ENCODE peak calls at places on chromosomes 6 and 20, in six cellular contexts. S, W, A, Z, K and U are unnamed samples.

GRCh38 chr20:64145458-64146300 is 18.6 kb upstream of the MYT1 start:
- DNase-seq in S (no peak), W (no peak), A (no peak), Z (peak; percentile 49), K (no peak), U (peak; percentile 66)

GRCh38 chr6:34414999-34415858 is 10.6 kb downstream of the RPS10 start:
- DNase-seq in S (no peak), W (peak; percentile 47), A (peak; percentile 65), Z (peak; percentile 50), K (no peak), U (no peak)

GRCh38 chr6:163355471-163355991 is 59.0 kb upstream of the QKI start:
- DNase-seq in S (no peak), W (peak; percentile 36), A (peak; percentile 67), Z (no peak), K (no peak), U (no peak)

GRCh38 chr20:62305149-62305764 is 2.5 kb downstream of the ADRM1 start:
- DNase-seq in S (peak; percentile 42), W (no peak), A (no peak), Z (peak; percentile 27), K (no peak), U (no peak)

GRCh38 chr6:153140299-153140698 is 9.2 kb upstream of the RGS17 start:
- DNase-seq in S (no peak), W (peak; percentile 75), A (no peak), Z (no peak), K (no peak), U (no peak)

GRCh38 chr6:16496982-16497823 is 258.8 kb downstream of the GMPR start:
- DNase-seq in S (no peak), W (no peak), A (peak; percentile 52), Z (no peak), K (no peak), U (no peak)

GRCh38 chr20:53810661-53811355 is 217.2 kb upstream of the ZNF217 start:
- DNase-seq in S (no peak), W (no peak), A (no peak), Z (no peak), K (no peak), U (no peak)

GRCh38 chr6:108838101-108838717 is 10.0 kb upstream of the ARMC2 start:
- DNase-seq in S (no peak), W (no peak), A (peak; percentile 6), Z (no peak), K (no peak), U (peak; percentile 76)

GRCh38 chr6:52612336-52613096 is 35.7 kb upstream of the TRAM2 start:
- DNase-seq in S (no peak), W (peak; percentile 53), A (peak; percentile 50), Z (no peak), K (no peak), U (no peak)

GRCh38 chr6:40044196-40044595 is 109.9 kb upstream of the MOCS1 start:
- DNase-seq in S (no peak), W (no peak), A (no peak), Z (no peak), K (no peak), U (no peak)

GRCh38 chr20:14919473-14920157 is 582.2 kb upstream of the FLRT3 start:
- DNase-seq in S (no peak), W (no peak), A (no peak), Z (no peak), K (no peak), U (peak; percentile 81)

GRCh38 chr20:53829086-53829703 is 235.6 kb upstream of the ZNF217 start:
- DNase-seq in S (peak; percentile 77), W (no peak), A (peak; percentile 97), Z (peak; percentile 36), K (no peak), U (no peak)

GRCh38 chr6:34241351-34242215 is 4.9 kb downstream of the HMGA1 start:
- DNase-seq in S (no peak), W (no peak), A (no peak), Z (peak; percentile 4), K (no peak), U (no peak)

GRCh38 chr6:53718597-53719460 is 53.3 kb upstream of the KLHL31 start:
- DNase-seq in S (peak; percentile 46), W (peak; percentile 45), A (peak; percentile 75), Z (peak; percentile 45), K (peak; percentile 51), U (no peak)

GRCh38 chr6:33914519-33915120 is 110.8 kb upstream of the MLN start:
- DNase-seq in S (no peak), W (no peak), A (no peak), Z (no peak), K (no peak), U (no peak)

GRCh38 chr20:35327074-35327976 is 35.1 kb upstream of the FAM83C start:
- DNase-seq in S (no peak), W (no peak), A (peak; percentile 46), Z (no peak), K (no peak), U (no peak)

GRCh38 chr6:99736302-99736701 is 129.7 kb downstream of the PRDM13 start:
- DNase-seq in S (no peak), W (no peak), A (no peak), Z (no peak), K (no peak), U (peak; percentile 17)

GRCh38 chr20:48784273-48784641 is 43.5 kb downstream of the PREX1 start:
- DNase-seq in S (no peak), W (no peak), A (no peak), Z (no peak), K (no peak), U (no peak)

GRCh38 chr6:34207695-34208443 is 28.8 kb upstream of the HMGA1 start:
- DNase-seq in S (no peak), W (no peak), A (no peak), Z (no peak), K (no peak), U (no peak)

GRCh38 chr6:168308390-168309144 is 11.0 kb downstream of the DACT2 start:
- DNase-seq in S (no peak), W (no peak), A (no peak), Z (no peak), K (no peak), U (no peak)

GRCh38 chr6:133184798-133185380 is 56.3 kb upstream of the EYA4 start:
- DNase-seq in S (peak; percentile 8), W (no peak), A (peak; percentile 53), Z (no peak), K (no peak), U (no peak)

GRCh38 chr6:31285496-31285895 is 13.6 kb upstream of the HLA-C start:
- DNase-seq in S (no peak), W (no peak), A (no peak), Z (no peak), K (no peak), U (no peak)

GRCh38 chr6:80527552-80528052 is 421.1 kb downstream of the BCKDHB start:
- DNase-seq in S (peak; percentile 13), W (no peak), A (peak; percentile 17), Z (no peak), K (no peak), U (no peak)

GRCh38 chr6:112639436-112639835 is 292.3 kb downstream of the RFPL4B start:
- DNase-seq in S (no peak), W (no peak), A (peak; percentile 91), Z (no peak), K (no peak), U (no peak)

GRCh38 chr6:90610291-90610670 is 23.4 kb upstream of the MAP3K7 start:
- DNase-seq in S (no peak), W (peak; percentile 22), A (no peak), Z (no peak), K (no peak), U (no peak)

DNA sequence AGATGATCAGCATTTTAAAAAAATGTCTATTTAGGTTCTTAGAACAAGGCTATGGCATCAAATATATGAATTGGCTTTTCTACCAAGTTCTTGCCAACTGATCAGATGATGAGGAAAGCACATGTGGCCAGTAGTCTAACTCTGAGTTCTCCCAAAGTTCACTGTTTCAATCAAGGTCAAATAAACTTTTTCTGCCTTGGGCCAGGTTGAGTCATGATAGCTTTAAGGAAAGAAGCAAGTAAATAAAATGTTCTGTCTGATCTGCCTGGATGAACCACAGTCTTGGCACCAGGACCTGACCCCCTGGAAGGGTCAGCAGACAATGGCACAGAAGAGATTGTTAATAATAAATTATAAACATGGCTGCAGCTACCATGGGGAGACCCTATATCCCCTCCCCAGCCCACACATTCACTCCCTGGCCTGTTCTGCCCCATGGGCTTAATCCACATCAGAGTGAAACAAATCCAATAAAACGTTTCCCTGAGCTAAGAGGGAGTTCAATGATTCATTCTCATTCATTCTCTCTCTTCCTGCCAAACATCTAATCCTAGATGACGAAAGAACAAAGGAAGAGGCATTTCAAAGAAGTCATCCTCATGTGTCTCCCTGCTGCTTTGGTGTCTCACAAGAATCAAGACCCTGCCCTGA is 661.6 kb downstream of the DHX35 start:
- DNase-seq in S (no peak), W (no peak), A (no peak), Z (no peak), K (no peak), U (no peak)
- TF ChIP-seq USF2 in S (no peak), W (no peak), A (no peak), Z (no peak), K (no peak), U (no peak)

DNA sequence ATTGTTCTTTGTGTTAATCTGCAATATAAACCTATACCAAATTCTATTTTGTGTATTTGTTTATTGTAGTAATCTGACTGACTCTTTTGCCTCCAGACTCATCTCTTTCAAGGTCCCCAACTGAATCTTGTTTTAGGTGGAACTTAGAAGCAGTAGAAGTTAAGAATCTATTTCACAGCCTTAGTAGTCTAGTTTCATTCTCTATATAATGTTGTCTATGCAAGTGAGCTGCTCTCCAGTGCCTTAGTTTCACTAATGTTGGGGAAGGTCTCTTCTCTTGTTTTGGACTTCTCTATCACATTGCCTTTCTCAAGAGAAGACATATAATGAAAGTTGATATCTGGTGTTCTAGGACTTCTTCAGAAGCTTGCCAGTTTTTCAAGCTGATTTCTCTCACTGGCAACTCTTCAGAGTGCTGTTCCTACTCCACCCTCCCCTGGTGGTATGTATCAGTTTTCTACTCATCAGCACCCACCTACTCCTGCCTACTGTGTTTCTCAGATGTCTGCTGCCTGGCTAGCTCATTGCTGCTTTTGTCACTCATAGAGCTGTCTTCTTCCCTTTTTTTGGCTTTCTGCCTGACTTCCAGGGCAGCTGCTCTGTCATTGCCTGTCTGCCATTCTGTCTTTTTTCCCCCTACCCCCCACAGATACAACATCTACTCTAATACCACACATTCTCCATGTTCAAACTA is 82.1 kb downstream of the PTPRA start:
- DNase-seq in S (no peak), W (no peak), A (no peak), Z (no peak), K (no peak), U (no peak)
- TF ChIP-seq USF2 in S (no peak), W (no peak), A (no peak), Z (no peak), K (no peak), U (no peak)

DNA sequence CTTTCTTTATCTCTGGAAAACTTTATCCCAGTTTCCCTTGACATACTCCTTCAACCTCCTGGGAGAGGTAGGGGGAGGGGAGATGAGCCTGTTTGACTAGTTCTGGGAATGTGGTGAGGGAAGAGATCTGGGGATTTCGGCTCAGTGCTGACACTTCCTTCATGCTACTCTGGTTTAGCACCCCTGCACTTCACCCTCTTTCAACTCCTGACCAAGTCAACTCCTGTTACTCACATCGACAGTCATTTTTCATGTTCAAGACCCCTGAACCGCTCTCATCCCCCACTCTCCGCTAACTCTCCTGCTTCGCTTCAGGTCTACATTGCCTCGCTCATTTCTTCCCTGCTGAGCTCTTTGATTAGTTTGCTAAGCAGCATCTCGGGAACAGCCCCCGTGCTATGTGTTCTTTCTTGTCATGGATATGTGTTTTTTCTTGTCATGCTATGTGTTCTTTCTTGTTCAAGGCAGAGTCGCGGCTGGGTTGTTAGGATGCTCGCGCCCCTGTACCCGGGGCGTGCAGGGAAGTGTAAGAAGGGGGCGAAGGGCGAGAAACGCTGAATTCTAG is 16.6 kb upstream of the TRIM27 start:
- DNase-seq in S (no peak), W (peak; percentile 45), A (no peak), Z (peak; percentile 55), K (peak; percentile 37), U (peak; percentile 56)
- TF ChIP-seq USF2 in S (no peak), W (no peak), A (no peak), Z (no peak), K (no peak), U (no peak)

GRCh38 chr6:138821519-138821918 is 25.6 kb downstream of the ECT2L start:
- DNase-seq in S (no peak), W (no peak), A (no peak), Z (no peak), K (no peak), U (no peak)
- TF ChIP-seq USF2 in S (no peak), W (no peak), A (no peak), Z (no peak), K (no peak), U (no peak)